ENCODE peak calls at places on chromosome 16, in ten cellular contexts. L is stomach, N is cardiac muscle cell, J is vagina, X is Peyer's patch, G is kidney, A is RWPE2, F is Caco-2, O is right atrium auricular region, E is OCI-LY7. Y is an unnamed sample. For H3K4me1 and H3K9me3, the result is how much of the 10 kb centered on the place peaks cover.

GRCh38 chr16:12096828-12097522 is 120.4 kb downstream of the SNX29 start:
- DNase-seq in F (no peak), J (no peak), O (no peak), G (peak), A (peak), X (no peak), E (no peak), N (no peak), L (no peak), Y (no peak)

GRCh38 chr16:87784812-87785211 is 19.0 kb upstream of the KLHDC4 start:
- DNase-seq in F (peak), J (no peak), L (no peak), E (no peak), G (no peak), A (no peak), X (no peak), O (no peak), N (no peak), Y (peak)

GRCh38 chr16:66381585-66382170 is 15.2 kb downstream of the CDH5 start:
- DNase-seq in X (no peak), G (no peak), N (no peak), E (no peak), A (peak), J (no peak), F (no peak), L (no peak), O (no peak), Y (no peak)

GRCh38 chr16:88375236-88376052 is 7.3 kb upstream of the ZNF469 start:
- DNase-seq in E (no peak), X (no peak), N (no peak), F (no peak), O (no peak), L (no peak), J (no peak), G (peak), A (peak), Y (no peak)

GRCh38 chr16:57531253-57531575 is 5.2 kb downstream of the CCDC102A start:
- DNase-seq in E (no peak), A (no peak), F (no peak), O (no peak), L (no peak), N (no peak), X (no peak), G (no peak), J (no peak), Y (peak)

GRCh38 chr16:88068476-88069396 is 117.5 kb downstream of the BANP start:
- DNase-seq in J (no peak), A (peak), L (no peak), N (no peak), X (no peak), O (no peak), F (no peak), E (no peak), G (peak), Y (no peak)

GRCh38 chr16:7352114-7352513 is 19.5 kb downstream of the RBFOX1 start:
- DNase-seq in O (no peak), F (no peak), N (no peak), G (no peak), E (no peak), L (no peak), J (no peak), A (no peak), X (no peak), Y (no peak)

GRCh38 chr16:66619534-66620418 is 15.3 kb downstream of the CMTM3 start:
- DNase-seq in G (peak), E (peak), O (no peak), N (peak), L (no peak), F (no peak), A (no peak), X (no peak), J (no peak), Y (no peak)

GRCh38 chr16:85610059-85610445 is 3.1 kb upstream of the GSE1 start:
- DNase-seq in J (no peak), N (no peak), F (no peak), X (no peak), G (no peak), E (no peak), L (peak), O (no peak), A (no peak), Y (no peak)
- H3K4me1 ChIP-seq in J (half or more), N (half or more), F (under half), X (under half), G (under half), E (half or more), L (half or more), O (under half), A (under half), Y (under half)

DNA sequence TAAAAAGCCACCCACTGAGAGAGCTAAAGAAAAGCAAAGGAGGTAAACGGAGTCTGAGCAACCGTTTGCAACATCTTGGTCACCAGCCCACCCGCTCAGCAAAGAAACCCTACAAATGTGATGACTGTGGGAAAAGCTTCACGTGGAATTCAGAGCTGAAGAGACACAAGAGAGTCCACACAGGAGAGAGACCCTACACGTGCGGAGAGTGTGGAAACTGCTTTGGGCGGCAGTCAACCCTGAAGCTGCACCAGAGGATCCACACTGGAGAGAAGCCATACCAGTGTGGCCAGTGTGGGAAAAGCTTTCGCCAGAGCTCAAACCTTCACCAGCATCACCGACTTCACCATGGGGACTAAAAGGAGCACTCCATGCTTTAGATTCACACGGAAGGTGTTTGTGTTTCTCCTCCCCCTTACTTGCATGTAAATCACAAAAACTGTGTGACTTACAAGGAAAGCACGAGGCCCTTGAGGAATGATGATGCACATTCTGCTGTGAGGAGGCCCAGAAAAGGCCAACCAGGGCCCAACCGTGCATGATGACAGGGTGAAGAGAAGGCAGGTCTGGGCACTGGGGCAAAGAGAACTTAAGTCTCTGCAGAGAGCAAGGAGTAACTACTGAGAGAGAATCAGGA is 7.7 kb downstream of the ZNF174 start:
- DNase-seq in A (no peak), J (no peak), F (no peak), G (no peak), N (no peak), X (no peak), E (no peak), O (no peak), L (no peak), Y (no peak)
- H3K9me3 ChIP-seq in A (under half), J (half or more), F (under half), G (half or more), N (under half), X (under half), E (under half), O (half or more), L (under half), Y (half or more)

GRCh38 chr16:1337486-1337885 is 4.0 kb downstream of the BAIAP3 start:
- DNase-seq in E (no peak), J (no peak), X (no peak), N (no peak), F (no peak), O (no peak), A (no peak), L (no peak), G (no peak), Y (no peak)

GRCh38 chr16:1338855-1339675 is 5.6 kb downstream of the BAIAP3 start:
- DNase-seq in G (no peak), O (no peak), A (no peak), J (no peak), N (no peak), F (no peak), L (no peak), E (no peak), X (no peak), Y (no peak)

GRCh38 chr16:1336619-1337018 is 3.2 kb downstream of the BAIAP3 start:
- DNase-seq in X (no peak), J (no peak), N (no peak), F (no peak), L (no peak), E (no peak), G (no peak), O (no peak), A (no peak), Y (no peak)

GRCh38 chr16:1335996-1336395 is 2.6 kb downstream of the BAIAP3 start:
- DNase-seq in L (no peak), O (no peak), E (no peak), F (no peak), X (no peak), J (no peak), G (no peak), N (no peak), A (no peak), Y (peak)

GRCh38 chr16:1338119-1338730 is 4.8 kb downstream of the BAIAP3 start:
- DNase-seq in A (no peak), X (peak), L (peak), F (peak), E (peak), G (no peak), O (no peak), J (no peak), N (peak), Y (no peak)
- TF ChIP-seq CTCF in A (peak), X (peak), L (no peak), F (peak), E (peak), G (peak), O (no peak), J (no peak), N (peak), Y (no peak)

GRCh38 chr16:83615553-83615952 is 192.2 kb upstream of the HSBP1 start:
- DNase-seq in J (no peak), G (no peak), L (no peak), E (no peak), X (no peak), F (no peak), A (no peak), O (no peak), N (no peak), Y (no peak)
- H3K4me1 ChIP-seq in J (under half), G (under half), L (under half), E (under half), X (under half), F (under half), A (under half), O (under half), N (under half), Y (under half)

GRCh38 chr16:35664091-35664693 is 2204.8 kb downstream of the TP53TG3F start:
- DNase-seq in F (no peak), L (no peak), X (no peak), G (no peak), O (no peak), N (no peak), J (peak), E (no peak), A (no peak), Y (no peak)
- H3K9me3 ChIP-seq in F (under half), L (under half), X (under half), G (under half), O (under half), N (under half), J (under half), E (under half), A (under half), Y (under half)

GRCh38 chr16:75096730-75097129 is 19.9 kb downstream of the LDHD start:
- DNase-seq in F (peak), X (no peak), A (no peak), O (no peak), N (no peak), J (no peak), L (peak), E (no peak), G (no peak), Y (no peak)
- TF ChIP-seq CTCF in F (peak), X (no peak), A (peak), O (no peak), N (peak), J (no peak), L (peak), E (peak), G (no peak), Y (no peak)

Y was measured in adrenal gland.